ENCODE peak calls at places on chromosomes 4 and X, in four cellular contexts. One of them, this sample, is unnamed.
A peak's percentile ranks its signal among the peaks of the same experiment; 100 is the strongest.

GRCh38 chrX:40845331-40845911 is 110.1 kb upstream of the MED14 start:
- DNase-seq in hepatic stellate cell: peak; percentile 74
- DNase-seq in NCI-H226: peak; percentile 75
- DNase-seq in GM12892: no peak
- DNase-seq in this sample: no peak

GRCh38 chrX:41870719-41871151 is 52.6 kb downstream of the CASK start:
- DNase-seq in hepatic stellate cell: no peak
- DNase-seq in NCI-H226: peak; percentile 11
- DNase-seq in GM12892: no peak
- DNase-seq in this sample: no peak

GRCh38 chr4:180028682-180029081 is 2214.5 kb upstream of the TENM3 start:
- DNase-seq in hepatic stellate cell: no peak
- DNase-seq in NCI-H226: no peak
- DNase-seq in GM12892: no peak
- DNase-seq in this sample: no peak

GRCh38 chrX:22165732-22166457 is 106.8 kb upstream of the CBLL2 start:
- DNase-seq in hepatic stellate cell: no peak
- DNase-seq in NCI-H226: peak; percentile 69
- DNase-seq in GM12892: no peak
- DNase-seq in this sample: peak; percentile 19

GRCh38 chr4:125049711-125050110 is 265.0 kb upstream of the FAT4 start:
- DNase-seq in hepatic stellate cell: no peak
- DNase-seq in NCI-H226: no peak
- DNase-seq in GM12892: no peak
- DNase-seq in this sample: no peak

GRCh38 chrX:69109706-69110635 is 55.3 kb downstream of the PJA1 start:
- DNase-seq in hepatic stellate cell: no peak
- DNase-seq in NCI-H226: peak; percentile 68
- DNase-seq in GM12892: no peak
- DNase-seq in this sample: peak; percentile 78

GRCh38 chr4:3257125-3257690 is 8.2 kb downstream of the MSANTD1 start:
- DNase-seq in hepatic stellate cell: no peak
- DNase-seq in NCI-H226: no peak
- DNase-seq in GM12892: peak; percentile 26
- DNase-seq in this sample: peak; percentile 45

GRCh38 chr4:38531126-38531737 is 132.8 kb upstream of the KLF3 start:
- DNase-seq in hepatic stellate cell: no peak
- DNase-seq in NCI-H226: no peak
- DNase-seq in GM12892: no peak
- DNase-seq in this sample: no peak

GRCh38 chr4:81510643-81511189 is 39.0 kb upstream of the RASGEF1B start:
- DNase-seq in hepatic stellate cell: no peak
- DNase-seq in NCI-H226: no peak
- DNase-seq in GM12892: no peak
- DNase-seq in this sample: no peak

GRCh38 chrX:37781808-37782207 is 1.9 kb downstream of the CYBB start:
- DNase-seq in hepatic stellate cell: no peak
- DNase-seq in NCI-H226: no peak
- DNase-seq in GM12892: no peak
- DNase-seq in this sample: no peak

GRCh38 chr4:155657985-155658384 is 8.7 kb upstream of the GUCY1A1 start:
- DNase-seq in hepatic stellate cell: no peak
- DNase-seq in NCI-H226: no peak
- DNase-seq in GM12892: no peak
- DNase-seq in this sample: no peak

GRCh38 chr4:65083076-65083475 is 587.2 kb downstream of the EPHA5 start:
- DNase-seq in hepatic stellate cell: no peak
- DNase-seq in NCI-H226: peak; percentile 79
- DNase-seq in GM12892: no peak
- DNase-seq in this sample: no peak

GRCh38 chrX:150704030-150704613 is 10.9 kb downstream of the MTMR1 start:
- DNase-seq in hepatic stellate cell: no peak
- DNase-seq in NCI-H226: peak; percentile 41
- DNase-seq in GM12892: no peak
- DNase-seq in this sample: no peak

GRCh38 chrX:43968347-43968746 is 4.8 kb downstream of the NDP start:
- DNase-seq in hepatic stellate cell: no peak
- DNase-seq in NCI-H226: no peak
- DNase-seq in GM12892: no peak
- DNase-seq in this sample: no peak

GRCh38 chrX:153775293-153775595 is 5.6 kb upstream of the SRPK3 start:
- DNase-seq in hepatic stellate cell: no peak
- DNase-seq in NCI-H226: no peak
- DNase-seq in GM12892: no peak
- DNase-seq in this sample: no peak

GRCh38 chrX:51747671-51748070 is 4.4 kb downstream of the GSPT2 start:
- DNase-seq in hepatic stellate cell: no peak
- DNase-seq in NCI-H226: no peak
- DNase-seq in GM12892: no peak
- DNase-seq in this sample: no peak

GRCh38 chr4:121164291-121164690 is at the start of gene TNIP3:
- DNase-seq in hepatic stellate cell: no peak
- DNase-seq in NCI-H226: peak; percentile 92
- DNase-seq in GM12892: no peak
- DNase-seq in this sample: peak; percentile 84

GRCh38 chrX:129786210-129786651 is 6.5 kb downstream of the SASH3 start:
- DNase-seq in hepatic stellate cell: no peak
- DNase-seq in NCI-H226: no peak
- DNase-seq in GM12892: peak; percentile 42
- DNase-seq in this sample: no peak